ENCODE peak calls at places on chromosomes 11 and 22, in four cellular contexts. N, F, E and U are unnamed samples.

GRCh38 chr11:118441770-118442169 is 5.5 kb downstream of the KMT2A start:
- DNase-seq in N (no peak), F (no peak), E (no peak), U (no peak)

GRCh38 chr11:6611092-6612007 is 666 bp downstream of the TAF10 start:
- DNase-seq in N (no peak), F (no peak), E (no peak), U (peak)

GRCh38 chr11:117221775-117222517 is 9.9 kb downstream of the PCSK7 start:
- DNase-seq in N (no peak), F (peak), E (peak), U (peak)

GRCh38 chr22:37300551-37301017 is 18.3 kb downstream of the CYTH4 start:
- DNase-seq in N (no peak), F (no peak), E (no peak), U (no peak)

GRCh38 chr11:65433657-65434056 is 11.1 kb downstream of the NEAT1 start:
- DNase-seq in N (no peak), F (no peak), E (peak), U (peak)

GRCh38 chr11:10561043-10561818 is 7.2 kb downstream of the LYVE1 start:
- DNase-seq in N (peak), F (no peak), E (no peak), U (no peak)

GRCh38 chr11:32885556-32885955 is 7.1 kb upstream of the QSER1 start:
- DNase-seq in N (no peak), F (no peak), E (no peak), U (no peak)

GRCh38 chr11:36161572-36161971 is 127.7 kb downstream of the COMMD9 start:
- DNase-seq in N (no peak), F (no peak), E (no peak), U (no peak)

GRCh38 chr11:83480811-83481210 is 194.6 kb upstream of the CCDC90B start:
- DNase-seq in N (no peak), F (no peak), E (no peak), U (no peak)

GRCh38 chr11:116731821-116732739 is 40.7 kb downstream of the BUD13 start:
- DNase-seq in N (no peak), F (no peak), E (no peak), U (no peak)

GRCh38 chr11:43557553-43558031 is 122.9 kb upstream of the HSD17B12 start:
- DNase-seq in N (no peak), F (no peak), E (no peak), U (peak)

GRCh38 chr22:49327411-49327810 is 500.3 kb downstream of the BRD1 start:
- DNase-seq in N (no peak), F (no peak), E (no peak), U (no peak)

GRCh38 chr22:42317691-42318547 is 47.5 kb upstream of the TCF20 start:
- DNase-seq in N (no peak), F (no peak), E (no peak), U (no peak)

GRCh38 chr11:65856689-65857499 is 1.1 kb downstream of the CFL1 start:
- DNase-seq in N (peak), F (peak), E (peak), U (peak)

GRCh38 chr11:100876826-100877545 is 189.9 kb downstream of the ARHGAP42 start:
- DNase-seq in N (no peak), F (peak), E (no peak), U (peak)

GRCh38 chr11:57566035-57566504 is 1.4 kb downstream of the UBE2L6 start:
- DNase-seq in N (peak), F (peak), E (no peak), U (peak)

GRCh38 chr11:132595711-132596111 is 936.6 kb downstream of the OPCML start:
- DNase-seq in N (no peak), F (no peak), E (no peak), U (peak)

GRCh38 chr22:36733271-36733670 is 29.7 kb upstream of the CACNG2 start:
- DNase-seq in N (no peak), F (no peak), E (no peak), U (no peak)

GRCh38 chr11:106390078-106390477 is 312.6 kb downstream of the AASDHPPT start:
- DNase-seq in N (no peak), F (no peak), E (no peak), U (no peak)

GRCh38 chr11:123233978-123234340 is 38.9 kb upstream of the CLMP start:
- DNase-seq in N (no peak), F (no peak), E (no peak), U (no peak)

GRCh38 chr22:25488244-25489020 is 76.0 kb upstream of the GRK3 start:
- DNase-seq in N (peak), F (peak), E (peak), U (peak)

GRCh38 chr11:27592111-27592780 is 85.7 kb upstream of the LIN7C start:
- DNase-seq in N (no peak), F (peak), E (no peak), U (peak)

GRCh38 chr22:20972014-20972797 is 5.2 kb downstream of the AIFM3 start:
- DNase-seq in N (no peak), F (no peak), E (no peak), U (no peak)

GRCh38 chr11:6387811-6388599 is 2.3 kb upstream of the SMPD1 start:
- DNase-seq in N (peak), F (no peak), E (no peak), U (peak)

GRCh38 chr11:65555693-65556231 is 2.4 kb downstream of the LTBP3 start:
- DNase-seq in N (peak), F (peak), E (no peak), U (peak)

GRCh38 chr11:120558754-120559431 is 47.3 kb downstream of the GRIK4 start:
- DNase-seq in N (no peak), F (no peak), E (no peak), U (no peak)

GRCh38 chr11:120556841-120557240 is 45.3 kb downstream of the GRIK4 start:
- DNase-seq in N (no peak), F (no peak), E (no peak), U (no peak)

GRCh38 chr11:120555433-120555773 is 43.9 kb downstream of the GRIK4 start:
- DNase-seq in N (no peak), F (no peak), E (no peak), U (no peak)

GRCh38 chr11:120551191-120551590 is 39.6 kb downstream of the GRIK4 start:
- DNase-seq in N (no peak), F (no peak), E (no peak), U (no peak)

DNA sequence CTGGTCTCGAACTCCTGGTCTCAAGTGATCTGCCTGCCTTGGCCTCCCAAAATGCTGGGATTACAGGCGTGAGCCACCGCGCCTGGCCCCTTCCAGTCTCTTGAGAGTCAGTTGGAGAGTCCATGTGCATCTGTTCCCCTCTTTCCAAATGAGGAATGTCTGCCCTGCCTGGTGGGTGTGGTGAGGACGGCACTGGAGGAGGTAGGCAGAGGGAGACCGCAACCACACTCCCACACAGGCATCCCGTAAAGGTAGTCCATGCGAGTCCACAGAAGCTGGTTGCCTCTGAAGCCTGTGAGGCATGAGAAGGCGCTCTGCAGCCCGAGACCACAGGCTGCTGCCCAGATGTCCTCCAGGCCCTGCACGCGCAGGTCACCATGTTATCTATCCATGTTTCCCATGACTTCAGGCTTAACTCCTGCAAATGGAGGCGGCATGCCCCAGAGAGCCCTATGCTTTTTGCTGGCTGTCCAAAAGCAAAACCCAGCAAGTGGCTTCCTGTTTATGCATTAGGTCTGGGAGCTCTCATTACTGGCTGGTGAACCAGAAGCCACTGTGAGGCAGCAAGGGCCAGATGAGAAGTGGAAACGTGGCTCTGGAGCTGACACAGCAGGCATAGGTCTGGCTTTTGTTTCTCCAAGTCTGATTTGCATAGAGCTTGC is 43.4 kb downstream of the GRIK4 start:
- DNase-seq in N (no peak), F (peak), E (no peak), U (no peak)
- TF ChIP-seq CTCF in N (no peak), F (no peak), E (no peak), U (no peak)

DNA sequence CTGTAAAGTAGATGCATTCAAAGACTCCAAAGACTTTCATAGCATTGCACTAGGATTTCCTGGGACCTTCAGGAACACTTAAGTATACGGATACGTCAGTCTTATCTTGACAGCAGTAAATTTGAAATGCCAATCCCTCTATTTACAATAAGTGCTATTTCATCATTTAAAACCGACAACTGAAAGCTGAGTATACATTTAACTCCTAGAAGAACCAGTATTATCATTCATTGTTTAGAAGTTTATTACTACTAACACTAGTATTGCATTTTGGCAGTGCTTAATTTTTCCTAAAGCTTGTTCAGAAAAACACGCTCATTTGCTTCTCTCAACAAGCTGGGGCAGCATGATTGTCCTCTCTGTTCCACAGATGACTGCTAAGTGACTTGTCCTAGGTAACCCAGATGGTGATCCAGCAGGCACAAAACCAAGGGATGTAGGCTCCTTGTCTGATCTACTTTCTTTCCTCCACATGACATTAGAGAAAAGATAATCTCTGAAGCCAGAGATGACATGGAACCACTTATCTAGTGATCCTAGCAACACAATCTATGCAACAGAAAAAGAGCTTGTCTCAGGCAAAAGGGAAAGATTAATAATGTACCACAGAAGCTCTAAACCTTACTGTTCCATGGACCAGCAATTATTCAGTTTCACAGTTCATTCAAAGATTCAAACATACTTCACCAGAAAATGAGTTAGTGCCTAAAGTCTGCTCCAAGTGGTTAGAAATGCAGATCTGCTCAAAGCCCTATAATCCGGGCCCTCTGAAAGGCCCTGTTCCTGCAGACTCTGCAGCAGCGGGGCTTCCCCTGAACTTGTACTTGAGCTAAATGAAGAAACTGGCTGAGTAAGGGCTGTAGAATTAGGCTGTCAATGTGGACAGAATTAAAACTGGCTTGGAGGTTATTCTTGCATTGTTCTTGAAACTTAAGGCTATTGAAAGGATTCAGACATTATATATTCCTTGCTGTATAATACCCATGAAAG is 5.2 kb downstream of the MAML2 start:
- DNase-seq in N (no peak), F (peak), E (no peak), U (peak)
- H3K4me3 ChIP-seq in N (peak), F (peak), E (peak), U (peak)

DNA sequence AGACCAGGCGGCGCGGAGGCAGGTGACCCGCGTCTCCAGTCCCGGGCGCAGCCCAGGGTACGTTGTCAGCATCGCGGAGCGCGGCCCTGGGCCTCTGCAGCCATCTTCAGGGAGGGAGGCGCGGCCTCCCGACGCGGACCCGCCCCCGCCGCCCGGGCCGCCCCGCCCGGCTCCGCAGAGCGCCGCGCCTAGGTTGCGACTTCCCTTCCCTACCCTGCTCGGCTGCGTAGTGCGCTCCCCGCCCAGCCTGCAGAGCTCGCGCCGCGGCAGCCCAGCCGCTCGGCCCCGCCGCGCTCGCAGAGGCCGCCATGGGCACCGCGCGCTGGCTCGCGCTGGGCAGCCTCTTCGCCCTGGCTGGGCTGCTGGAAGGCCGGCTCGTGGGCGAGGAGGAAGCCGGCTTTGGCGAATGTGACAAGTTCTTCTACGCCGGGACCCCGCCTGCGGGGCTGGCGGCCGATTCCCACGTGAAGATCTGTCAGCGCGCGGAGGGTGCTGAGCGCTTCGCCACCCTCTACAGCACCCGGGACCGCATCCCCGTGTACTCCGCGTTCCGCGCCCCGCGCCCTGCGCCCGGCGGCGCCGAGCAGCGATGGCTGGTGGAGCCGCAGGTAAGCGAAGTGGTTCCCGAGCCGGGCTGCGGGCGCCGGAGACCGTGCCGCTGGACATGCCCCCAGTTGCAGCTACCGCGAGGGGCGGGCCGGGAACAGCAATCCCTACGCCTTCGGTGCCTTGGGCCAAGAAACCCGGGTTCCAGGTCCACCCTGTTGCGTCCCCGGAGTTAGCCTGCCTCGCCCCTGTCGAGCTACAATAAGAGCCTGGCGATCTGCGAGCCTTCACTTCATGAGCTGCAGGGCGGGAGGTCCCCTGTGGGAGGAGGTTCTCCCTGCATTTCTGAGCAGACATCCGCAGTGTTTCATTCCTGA is at the start of gene ENDOD1:
- DNase-seq in N (peak), F (peak), E (peak), U (peak)
- TF ChIP-seq CTCF in N (peak), F (no peak), E (peak), U (no peak)

DNA sequence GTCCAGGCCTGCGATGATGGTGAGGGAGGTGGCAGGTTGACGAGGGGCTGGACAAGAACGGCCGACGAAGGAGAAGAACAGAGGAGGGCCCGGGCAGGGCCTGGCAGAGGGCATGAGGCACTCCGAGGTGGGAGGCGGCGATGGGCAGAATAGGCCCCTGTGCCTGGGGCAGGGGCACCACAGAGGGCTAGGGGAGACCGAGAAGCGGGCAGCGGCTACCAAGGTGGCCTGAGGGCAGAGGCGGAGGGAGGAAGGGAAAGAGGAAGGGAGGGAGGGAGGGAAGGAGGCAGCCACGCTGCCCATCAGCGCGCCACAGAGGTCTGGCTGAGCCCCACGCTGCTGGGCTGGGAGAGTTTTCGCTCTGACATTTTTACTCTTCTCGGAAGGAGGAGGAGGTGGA is 11.3 kb downstream of the LSP1 start:
- DNase-seq in N (no peak), F (no peak), E (no peak), U (peak)
- H3K4me3 ChIP-seq in N (no peak), F (peak), E (peak), U (peak)

GRCh38 chr11:16193897-16194381 is 162.4 kb downstream of the SOX6 start:
- DNase-seq in N (peak), F (no peak), E (no peak), U (peak)

GRCh38 chr11:16195659-16196058 is 160.7 kb downstream of the SOX6 start:
- DNase-seq in N (peak), F (peak), E (no peak), U (peak)

GRCh38 chr11:16191852-16192240 is 164.5 kb downstream of the SOX6 start:
- DNase-seq in N (no peak), F (no peak), E (no peak), U (no peak)

GRCh38 chr11:16194566-16194965 is 161.8 kb downstream of the SOX6 start:
- DNase-seq in N (no peak), F (peak), E (peak), U (peak)

DNA sequence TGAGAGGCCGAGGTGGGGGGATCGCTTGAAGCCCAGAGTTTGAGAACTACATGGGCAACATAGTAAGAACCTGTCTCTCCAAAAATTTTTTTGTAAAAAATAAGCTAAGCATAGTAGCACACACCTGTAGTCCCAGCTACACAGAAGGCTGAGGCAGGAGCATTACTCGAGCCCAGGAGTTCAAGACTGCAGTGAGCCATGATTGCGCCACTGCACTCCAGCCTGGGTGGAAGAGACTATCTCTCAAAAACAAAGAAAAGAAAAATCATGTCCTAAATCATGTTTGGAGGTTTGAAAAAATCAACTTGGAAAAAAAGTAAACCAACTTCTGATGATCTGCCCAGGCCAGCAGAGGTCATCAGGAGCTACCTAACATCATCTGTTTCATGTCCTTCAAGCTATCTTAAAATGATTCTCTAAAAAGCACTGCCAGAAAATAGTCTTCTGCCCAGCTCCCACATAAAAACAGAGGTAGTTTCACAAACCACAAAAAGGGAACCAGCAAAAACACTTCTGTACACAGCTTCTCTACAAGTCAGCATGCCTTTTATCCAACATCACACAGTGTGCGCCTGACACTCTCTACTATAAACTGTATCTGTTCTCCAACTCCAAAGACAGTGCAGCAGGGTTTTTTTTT is 165.0 kb downstream of the SOX6 start:
- DNase-seq in N (peak), F (no peak), E (no peak), U (no peak)
- TF ChIP-seq CTCF in N (peak), F (no peak), E (no peak), U (no peak)

DNA sequence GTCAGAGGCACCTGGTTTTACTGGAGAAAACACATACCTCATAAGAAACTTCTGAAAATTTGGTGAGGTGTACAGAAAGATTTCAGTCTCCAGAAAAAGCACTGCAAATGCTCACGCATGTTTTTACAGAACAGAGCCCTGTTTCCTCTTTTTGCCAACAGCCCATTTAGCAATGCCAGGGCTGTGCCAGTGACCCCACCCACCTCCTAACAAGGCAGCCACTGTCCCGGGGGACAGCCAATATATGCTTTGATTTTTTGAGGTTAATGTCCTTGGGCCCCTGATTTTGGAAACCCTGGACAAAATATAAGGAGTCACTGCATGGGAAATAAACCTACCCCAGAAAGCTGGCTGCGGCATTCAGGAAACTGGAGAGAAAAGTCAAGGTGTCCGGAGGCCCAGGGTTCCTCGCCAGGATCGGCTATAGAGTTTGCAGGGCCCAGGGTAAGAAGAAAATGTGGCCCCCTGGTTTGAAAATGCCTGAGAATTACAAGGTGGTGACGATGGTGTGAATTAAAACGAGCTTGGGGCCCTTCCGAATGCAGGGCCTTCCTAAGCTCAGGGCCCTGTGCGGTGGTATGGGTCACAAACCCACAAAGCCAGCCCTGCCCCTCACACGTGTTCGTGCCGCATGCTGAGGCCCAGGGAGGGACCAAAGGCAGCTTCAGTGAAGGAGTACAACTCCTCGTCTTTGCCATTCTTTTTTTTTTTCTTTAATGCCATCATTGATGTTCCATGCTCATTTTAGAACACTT is 71.1 kb upstream of the WNT7B start:
- DNase-seq in N (no peak), F (peak), E (peak), U (no peak)
- H3K4me3 ChIP-seq in N (no peak), F (peak), E (peak), U (no peak)